ENCODE peak calls at places on chromosome 20, in five cellular contexts. One of them, this sample, is unnamed.

GRCh38 chr20:63215101-63216040 is 560 bp downstream of the YTHDF1 start:
- DNase-seq in endodermal cell: peak; percentile 85
- DNase-seq in CD4-positive, CD25-positive, alpha-beta regulatory T cell: peak; percentile 46
- DNase-seq in tibial nerve: no peak
- DNase-seq in heart right ventricle: no peak
- DNase-seq in this sample: peak; percentile 91

GRCh38 chr20:21106171-21106694 is at the start of gene LINC00237:
- DNase-seq in endodermal cell: peak; percentile 66
- DNase-seq in CD4-positive, CD25-positive, alpha-beta regulatory T cell: no peak
- DNase-seq in tibial nerve: no peak
- DNase-seq in heart right ventricle: no peak
- DNase-seq in this sample: peak; percentile 66

GRCh38 chr20:10307359-10307735 is 88.7 kb downstream of the SNAP25 start:
- DNase-seq in endodermal cell: no peak
- DNase-seq in CD4-positive, CD25-positive, alpha-beta regulatory T cell: no peak
- DNase-seq in tibial nerve: no peak
- DNase-seq in heart right ventricle: no peak
- DNase-seq in this sample: no peak

GRCh38 chr20:1933465-1933870 is 38.3 kb downstream of the SIRPA start:
- DNase-seq in endodermal cell: no peak
- DNase-seq in CD4-positive, CD25-positive, alpha-beta regulatory T cell: no peak
- DNase-seq in tibial nerve: no peak
- DNase-seq in heart right ventricle: peak; percentile 70
- DNase-seq in this sample: no peak

GRCh38 chr20:848218-848617 is 14.7 kb downstream of the FAM110A start:
- DNase-seq in endodermal cell: no peak
- DNase-seq in CD4-positive, CD25-positive, alpha-beta regulatory T cell: no peak
- DNase-seq in tibial nerve: no peak
- DNase-seq in heart right ventricle: no peak
- DNase-seq in this sample: no peak

GRCh38 chr20:21529863-21530262 is 16.0 kb upstream of the NKX2-2 start:
- DNase-seq in endodermal cell: no peak
- DNase-seq in CD4-positive, CD25-positive, alpha-beta regulatory T cell: peak; percentile 50
- DNase-seq in tibial nerve: no peak
- DNase-seq in heart right ventricle: no peak
- DNase-seq in this sample: peak; percentile 60

GRCh38 chr20:4070323-4071176 is 55.2 kb upstream of the RNF24 start:
- DNase-seq in endodermal cell: peak; percentile 35
- DNase-seq in CD4-positive, CD25-positive, alpha-beta regulatory T cell: no peak
- DNase-seq in tibial nerve: no peak
- DNase-seq in heart right ventricle: no peak
- DNase-seq in this sample: no peak

GRCh38 chr20:60100780-60101179 is 142.6 kb downstream of the CDH26 start:
- DNase-seq in endodermal cell: no peak
- DNase-seq in CD4-positive, CD25-positive, alpha-beta regulatory T cell: no peak
- DNase-seq in tibial nerve: no peak
- DNase-seq in heart right ventricle: no peak
- DNase-seq in this sample: no peak

GRCh38 chr20:63966944-63967322 is 2.8 kb downstream of the ZNF512B start:
- DNase-seq in endodermal cell: no peak
- DNase-seq in CD4-positive, CD25-positive, alpha-beta regulatory T cell: no peak
- DNase-seq in tibial nerve: no peak
- DNase-seq in heart right ventricle: peak; percentile 4
- DNase-seq in this sample: no peak

GRCh38 chr20:9467995-9468394 is 46.4 kb upstream of the LAMP5 start:
- DNase-seq in endodermal cell: peak; percentile 53
- DNase-seq in CD4-positive, CD25-positive, alpha-beta regulatory T cell: no peak
- DNase-seq in tibial nerve: no peak
- DNase-seq in heart right ventricle: no peak
- DNase-seq in this sample: peak; percentile 46

GRCh38 chr20:43681991-43682410 is 15.1 kb downstream of the MYBL2 start:
- DNase-seq in endodermal cell: no peak
- DNase-seq in CD4-positive, CD25-positive, alpha-beta regulatory T cell: peak; percentile 47
- DNase-seq in tibial nerve: no peak
- DNase-seq in heart right ventricle: no peak
- DNase-seq in this sample: peak; percentile 1

GRCh38 chr20:24762371-24762770 is 186.7 kb upstream of the CST7 start:
- DNase-seq in endodermal cell: peak; percentile 20
- DNase-seq in CD4-positive, CD25-positive, alpha-beta regulatory T cell: no peak
- DNase-seq in tibial nerve: no peak
- DNase-seq in heart right ventricle: no peak
- DNase-seq in this sample: no peak

GRCh38 chr20:31547017-31547675 is 32.9 kb downstream of the HM13 start:
- DNase-seq in endodermal cell: peak; percentile 92
- DNase-seq in CD4-positive, CD25-positive, alpha-beta regulatory T cell: peak; percentile 90
- DNase-seq in tibial nerve: peak; percentile 74
- DNase-seq in heart right ventricle: peak; percentile 89
- DNase-seq in this sample: peak; percentile 95

GRCh38 chr20:17966432-17967312 is 1.9 kb downstream of the SNX5 start:
- DNase-seq in endodermal cell: no peak
- DNase-seq in CD4-positive, CD25-positive, alpha-beta regulatory T cell: peak; percentile 81
- DNase-seq in tibial nerve: no peak
- DNase-seq in heart right ventricle: no peak
- DNase-seq in this sample: peak; percentile 27

GRCh38 chr20:33981347-33981746 is 12.4 kb upstream of the RALY start:
- DNase-seq in endodermal cell: no peak
- DNase-seq in CD4-positive, CD25-positive, alpha-beta regulatory T cell: no peak
- DNase-seq in tibial nerve: no peak
- DNase-seq in heart right ventricle: no peak
- DNase-seq in this sample: no peak

GRCh38 chr20:48741669-48742068 is 86.1 kb downstream of the PREX1 start:
- DNase-seq in endodermal cell: no peak
- DNase-seq in CD4-positive, CD25-positive, alpha-beta regulatory T cell: no peak
- DNase-seq in tibial nerve: no peak
- DNase-seq in heart right ventricle: no peak
- DNase-seq in this sample: no peak

GRCh38 chr20:49557449-49557848 is 10.5 kb downstream of the PTGIS start:
- DNase-seq in endodermal cell: peak; percentile 3
- DNase-seq in CD4-positive, CD25-positive, alpha-beta regulatory T cell: no peak
- DNase-seq in tibial nerve: no peak
- DNase-seq in heart right ventricle: no peak
- DNase-seq in this sample: no peak

GRCh38 chr20:2084703-2085102 is 16.9 kb upstream of the STK35 start:
- DNase-seq in endodermal cell: no peak
- DNase-seq in CD4-positive, CD25-positive, alpha-beta regulatory T cell: no peak
- DNase-seq in tibial nerve: no peak
- DNase-seq in heart right ventricle: no peak
- DNase-seq in this sample: no peak

GRCh38 chr20:24937579-24937978 is 11.5 kb upstream of the CST7 start:
- DNase-seq in endodermal cell: peak; percentile 9
- DNase-seq in CD4-positive, CD25-positive, alpha-beta regulatory T cell: no peak
- DNase-seq in tibial nerve: no peak
- DNase-seq in heart right ventricle: no peak
- DNase-seq in this sample: no peak

GRCh38 chr20:58894652-58895051 is 42.1 kb downstream of the GNAS start:
- DNase-seq in endodermal cell: no peak
- DNase-seq in CD4-positive, CD25-positive, alpha-beta regulatory T cell: no peak
- DNase-seq in tibial nerve: no peak
- DNase-seq in heart right ventricle: no peak
- DNase-seq in this sample: no peak
- H3K4me3 ChIP-seq in endodermal cell: peak overlapping the region; percentile 82
- H3K4me3 ChIP-seq in CD4-positive, CD25-positive, alpha-beta regulatory T cell: peak overlapping the region; percentile 85
- H3K4me3 ChIP-seq in tibial nerve: no peak overlapping the region
- H3K4me3 ChIP-seq in heart right ventricle: peak overlapping the region; percentile 80
- H3K4me3 ChIP-seq in this sample: no peak overlapping the region

GRCh38 chr20:13741879-13742278 is 42.8 kb downstream of the ESF1 start:
- DNase-seq in endodermal cell: no peak
- DNase-seq in CD4-positive, CD25-positive, alpha-beta regulatory T cell: no peak
- DNase-seq in tibial nerve: no peak
- DNase-seq in heart right ventricle: no peak
- DNase-seq in this sample: no peak
- H3K36me3 ChIP-seq in endodermal cell: peaks cover 60% of the 10 kb centered on the region
- H3K36me3 ChIP-seq in CD4-positive, CD25-positive, alpha-beta regulatory T cell: peaks cover 11% of the 10 kb centered on the region
- H3K36me3 ChIP-seq in tibial nerve: peaks cover 57% of the 10 kb centered on the region
- H3K36me3 ChIP-seq in heart right ventricle: no peaks in the 10 kb centered on the region
- H3K36me3 ChIP-seq in this sample: peaks cover 2% of the 10 kb centered on the region

GRCh38 chr20:61806995-61807394 is 258.7 kb downstream of the TAF4 start:
- DNase-seq in endodermal cell: no peak
- DNase-seq in CD4-positive, CD25-positive, alpha-beta regulatory T cell: no peak
- DNase-seq in tibial nerve: no peak
- DNase-seq in heart right ventricle: no peak
- DNase-seq in this sample: peak; percentile 55
- H3K27me3 ChIP-seq in endodermal cell: no peaks in the 10 kb centered on the region
- H3K27me3 ChIP-seq in CD4-positive, CD25-positive, alpha-beta regulatory T cell: no peaks in the 10 kb centered on the region
- H3K27me3 ChIP-seq in tibial nerve: no peaks in the 10 kb centered on the region
- H3K27me3 ChIP-seq in heart right ventricle: peaks cover 70% of the 10 kb centered on the region
- H3K27me3 ChIP-seq in this sample: no peaks in the 10 kb centered on the region

DNA sequence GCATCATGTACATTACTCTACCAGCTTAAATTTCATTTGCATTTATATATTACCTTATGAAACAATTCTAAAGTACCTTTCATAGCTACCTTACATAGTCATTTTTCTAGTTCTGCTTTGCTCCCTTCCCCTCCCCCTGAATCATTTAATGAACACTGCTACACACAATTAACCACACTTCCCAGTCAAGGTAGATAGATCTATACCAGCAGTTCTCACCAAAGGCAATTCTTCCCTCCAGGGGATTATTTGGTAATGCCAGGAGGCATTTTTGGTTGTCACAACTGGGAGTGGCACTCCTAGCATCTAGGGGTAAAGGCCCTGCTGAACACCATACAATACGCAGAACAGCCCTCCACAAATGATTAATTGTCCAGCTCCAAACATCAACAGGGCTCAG is 143.9 kb upstream of the SHLD1 start:
- DNase-seq in endodermal cell: no peak
- DNase-seq in CD4-positive, CD25-positive, alpha-beta regulatory T cell: no peak
- DNase-seq in tibial nerve: no peak
- DNase-seq in heart right ventricle: no peak
- DNase-seq in this sample: no peak
- H3K4me3 ChIP-seq in endodermal cell: no peak overlapping the region
- H3K4me3 ChIP-seq in CD4-positive, CD25-positive, alpha-beta regulatory T cell: peak overlapping the region; percentile 100
- H3K4me3 ChIP-seq in tibial nerve: no peak overlapping the region
- H3K4me3 ChIP-seq in heart right ventricle: no peak overlapping the region
- H3K4me3 ChIP-seq in this sample: no peak overlapping the region

GRCh38 chr20:41110930-41111577 is 26.3 kb upstream of the PLCG1 start:
- DNase-seq in endodermal cell: no peak
- DNase-seq in CD4-positive, CD25-positive, alpha-beta regulatory T cell: no peak
- DNase-seq in tibial nerve: no peak
- DNase-seq in heart right ventricle: no peak
- DNase-seq in this sample: no peak
- H3K36me3 ChIP-seq in endodermal cell: peaks cover 88% of the 10 kb centered on the region
- H3K36me3 ChIP-seq in CD4-positive, CD25-positive, alpha-beta regulatory T cell: peaks cover 76% of the 10 kb centered on the region
- H3K36me3 ChIP-seq in tibial nerve: peaks cover 85% of the 10 kb centered on the region
- H3K36me3 ChIP-seq in heart right ventricle: peaks cover 6% of the 10 kb centered on the region
- H3K36me3 ChIP-seq in this sample: peaks cover 29% of the 10 kb centered on the region

GRCh38 chr20:35806075-35806474 is 34.3 kb downstream of the PHF20 start:
- DNase-seq in endodermal cell: no peak
- DNase-seq in CD4-positive, CD25-positive, alpha-beta regulatory T cell: no peak
- DNase-seq in tibial nerve: no peak
- DNase-seq in heart right ventricle: no peak
- DNase-seq in this sample: no peak

DNA sequence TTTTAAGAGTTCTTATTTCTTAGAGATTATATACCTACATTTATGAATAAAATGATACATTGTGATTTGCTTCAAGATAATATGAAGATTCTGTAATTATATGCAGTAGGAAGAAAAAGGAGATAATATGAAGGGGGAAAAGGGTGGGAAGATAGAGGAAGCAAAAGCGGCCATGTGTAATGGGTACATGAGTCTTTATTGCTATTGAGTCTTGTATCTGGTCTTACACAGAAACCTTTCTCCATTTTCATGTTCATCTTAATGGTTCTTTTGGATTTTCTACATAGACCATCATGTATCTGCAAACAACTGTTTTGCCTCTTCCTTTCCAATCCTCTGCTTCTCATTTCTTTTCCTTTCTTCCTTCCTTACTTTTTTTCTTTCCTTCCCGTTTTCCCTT is 36.1 kb downstream of the PHF20 start:
- DNase-seq in endodermal cell: no peak
- DNase-seq in CD4-positive, CD25-positive, alpha-beta regulatory T cell: no peak
- DNase-seq in tibial nerve: no peak
- DNase-seq in heart right ventricle: no peak
- DNase-seq in this sample: no peak
- H3K27me3 ChIP-seq in endodermal cell: no peaks in the 10 kb centered on the region
- H3K27me3 ChIP-seq in CD4-positive, CD25-positive, alpha-beta regulatory T cell: no peaks in the 10 kb centered on the region
- H3K27me3 ChIP-seq in tibial nerve: no peaks in the 10 kb centered on the region
- H3K27me3 ChIP-seq in heart right ventricle: no peaks in the 10 kb centered on the region
- H3K27me3 ChIP-seq in this sample: no peaks in the 10 kb centered on the region

DNA sequence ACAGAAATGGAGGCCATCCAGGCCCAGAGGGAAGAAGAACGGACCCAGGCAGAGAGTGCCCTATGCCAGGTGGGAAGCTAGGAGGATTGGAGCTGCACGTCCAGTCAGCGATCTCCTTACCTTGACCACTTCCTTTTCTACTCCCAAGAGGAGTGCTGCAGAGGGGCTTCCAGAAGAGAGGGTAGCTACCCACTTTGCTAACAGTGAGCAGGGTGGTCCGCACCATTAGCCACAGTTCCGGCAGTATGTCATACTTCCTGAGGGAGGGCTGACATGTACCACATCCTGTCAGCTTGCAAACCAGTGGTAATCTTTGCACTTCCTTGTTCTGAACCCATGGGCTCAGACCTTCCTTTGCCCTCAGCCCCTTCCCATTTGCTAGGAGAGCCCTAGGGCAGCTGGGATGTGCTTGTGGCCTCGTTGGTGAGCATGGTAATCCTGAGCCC is 35.4 kb downstream of the CEP250 start:
- DNase-seq in endodermal cell: no peak
- DNase-seq in CD4-positive, CD25-positive, alpha-beta regulatory T cell: peak; percentile 88
- DNase-seq in tibial nerve: no peak
- DNase-seq in heart right ventricle: no peak
- DNase-seq in this sample: no peak
- H3K4me3 ChIP-seq in endodermal cell: no peak overlapping the region
- H3K4me3 ChIP-seq in CD4-positive, CD25-positive, alpha-beta regulatory T cell: peak overlapping the region; percentile 99
- H3K4me3 ChIP-seq in tibial nerve: peak overlapping the region; percentile 15
- H3K4me3 ChIP-seq in heart right ventricle: peak overlapping the region; percentile 33
- H3K4me3 ChIP-seq in this sample: no peak overlapping the region

This sample was measured in H7.